ENCODE peak calls at places on chromosome 18, in eight cellular contexts. One of them, this sample, is unnamed.

GRCh38 chr18:63965716-63966330 is 4.1 kb upstream of the SERPINB8 start:
- DNase-seq in sigmoid colon: no peak
- DNase-seq in breast epithelium: no peak
- DNase-seq in coronary artery: no peak
- DNase-seq in fibroblast of villous mesenchyme: no peak
- DNase-seq in IMR-90: no peak
- DNase-seq in esophagus squamous epithelium: no peak
- DNase-seq in heart left ventricle: no peak
- DNase-seq in this sample: no peak

GRCh38 chr18:55323051-55323994 is 264.7 kb downstream of the TCF4 start:
- DNase-seq in sigmoid colon: no peak
- DNase-seq in breast epithelium: no peak
- DNase-seq in coronary artery: no peak
- DNase-seq in fibroblast of villous mesenchyme: peak
- DNase-seq in IMR-90: peak
- DNase-seq in esophagus squamous epithelium: no peak
- DNase-seq in heart left ventricle: no peak
- DNase-seq in this sample: no peak

GRCh38 chr18:57429607-57430165 is 5.5 kb upstream of the ONECUT2 start:
- DNase-seq in sigmoid colon: no peak
- DNase-seq in breast epithelium: no peak
- DNase-seq in coronary artery: no peak
- DNase-seq in fibroblast of villous mesenchyme: no peak
- DNase-seq in IMR-90: no peak
- DNase-seq in esophagus squamous epithelium: no peak
- DNase-seq in heart left ventricle: no peak
- DNase-seq in this sample: no peak

GRCh38 chr18:58087928-58088722 is 44.1 kb downstream of the NEDD4L start:
- DNase-seq in sigmoid colon: no peak
- DNase-seq in breast epithelium: peak
- DNase-seq in coronary artery: no peak
- DNase-seq in fibroblast of villous mesenchyme: no peak
- DNase-seq in IMR-90: peak
- DNase-seq in esophagus squamous epithelium: no peak
- DNase-seq in heart left ventricle: no peak
- DNase-seq in this sample: peak

GRCh38 chr18:55351220-55351619 is 236.8 kb downstream of the TCF4 start:
- DNase-seq in sigmoid colon: no peak
- DNase-seq in breast epithelium: no peak
- DNase-seq in coronary artery: no peak
- DNase-seq in fibroblast of villous mesenchyme: peak
- DNase-seq in IMR-90: peak
- DNase-seq in esophagus squamous epithelium: no peak
- DNase-seq in heart left ventricle: no peak
- DNase-seq in this sample: no peak

GRCh38 chr18:10878703-10879102 is 270.7 kb downstream of the PIEZO2 start:
- DNase-seq in sigmoid colon: no peak
- DNase-seq in breast epithelium: no peak
- DNase-seq in coronary artery: no peak
- DNase-seq in fibroblast of villous mesenchyme: no peak
- DNase-seq in IMR-90: no peak
- DNase-seq in esophagus squamous epithelium: no peak
- DNase-seq in heart left ventricle: no peak
- DNase-seq in this sample: no peak

GRCh38 chr18:26547302-26548143 is 830 bp downstream of the KCTD1 start:
- DNase-seq in sigmoid colon: peak
- DNase-seq in breast epithelium: peak
- DNase-seq in coronary artery: peak
- DNase-seq in fibroblast of villous mesenchyme: peak
- DNase-seq in IMR-90: peak
- DNase-seq in esophagus squamous epithelium: peak
- DNase-seq in heart left ventricle: peak
- DNase-seq in this sample: peak

GRCh38 chr18:52888014-52888413 is 548.0 kb downstream of the DCC start:
- DNase-seq in sigmoid colon: no peak
- DNase-seq in breast epithelium: no peak
- DNase-seq in coronary artery: no peak
- DNase-seq in fibroblast of villous mesenchyme: no peak
- DNase-seq in IMR-90: no peak
- DNase-seq in esophagus squamous epithelium: no peak
- DNase-seq in heart left ventricle: no peak
- DNase-seq in this sample: no peak

GRCh38 chr18:32372381-32373061 is 98.2 kb downstream of the GAREM1 start:
- DNase-seq in sigmoid colon: no peak
- DNase-seq in breast epithelium: peak
- DNase-seq in coronary artery: no peak
- DNase-seq in fibroblast of villous mesenchyme: no peak
- DNase-seq in IMR-90: no peak
- DNase-seq in esophagus squamous epithelium: no peak
- DNase-seq in heart left ventricle: no peak
- DNase-seq in this sample: no peak

GRCh38 chr18:59957957-59958356 is 58.2 kb downstream of the PMAIP1 start:
- DNase-seq in sigmoid colon: no peak
- DNase-seq in breast epithelium: no peak
- DNase-seq in coronary artery: no peak
- DNase-seq in fibroblast of villous mesenchyme: peak
- DNase-seq in IMR-90: peak
- DNase-seq in esophagus squamous epithelium: no peak
- DNase-seq in heart left ventricle: peak
- DNase-seq in this sample: no peak

GRCh38 chr18:64409511-64409910 is 260.6 kb upstream of the LINC00305 start:
- DNase-seq in sigmoid colon: no peak
- DNase-seq in breast epithelium: no peak
- DNase-seq in coronary artery: no peak
- DNase-seq in fibroblast of villous mesenchyme: no peak
- DNase-seq in IMR-90: no peak
- DNase-seq in esophagus squamous epithelium: no peak
- DNase-seq in heart left ventricle: no peak
- DNase-seq in this sample: no peak

GRCh38 chr18:27865431-27865830 is 311.5 kb downstream of the CDH2 start:
- DNase-seq in sigmoid colon: no peak
- DNase-seq in breast epithelium: no peak
- DNase-seq in coronary artery: no peak
- DNase-seq in fibroblast of villous mesenchyme: no peak
- DNase-seq in IMR-90: no peak
- DNase-seq in esophagus squamous epithelium: no peak
- DNase-seq in heart left ventricle: no peak
- DNase-seq in this sample: no peak

GRCh38 chr18:58992301-58993231 is 127.9 kb downstream of the ZNF532 start:
- DNase-seq in sigmoid colon: no peak
- DNase-seq in breast epithelium: no peak
- DNase-seq in coronary artery: no peak
- DNase-seq in fibroblast of villous mesenchyme: no peak
- DNase-seq in IMR-90: no peak
- DNase-seq in esophagus squamous epithelium: no peak
- DNase-seq in heart left ventricle: no peak
- DNase-seq in this sample: no peak

GRCh38 chr18:44887227-44887631 is 206.5 kb downstream of the SETBP1 start:
- DNase-seq in sigmoid colon: no peak
- DNase-seq in breast epithelium: no peak
- DNase-seq in coronary artery: no peak
- DNase-seq in fibroblast of villous mesenchyme: peak
- DNase-seq in IMR-90: peak
- DNase-seq in esophagus squamous epithelium: no peak
- DNase-seq in heart left ventricle: no peak
- DNase-seq in this sample: no peak

GRCh38 chr18:30280861-30281470 is 761.6 kb downstream of the DSC3 start:
- DNase-seq in sigmoid colon: no peak
- DNase-seq in breast epithelium: no peak
- DNase-seq in coronary artery: no peak
- DNase-seq in fibroblast of villous mesenchyme: peak
- DNase-seq in IMR-90: peak
- DNase-seq in esophagus squamous epithelium: no peak
- DNase-seq in heart left ventricle: no peak
- DNase-seq in this sample: no peak

GRCh38 chr18:23213200-23213599 is 77.9 kb downstream of the CABLES1 start:
- DNase-seq in sigmoid colon: no peak
- DNase-seq in breast epithelium: no peak
- DNase-seq in coronary artery: no peak
- DNase-seq in fibroblast of villous mesenchyme: peak
- DNase-seq in IMR-90: no peak
- DNase-seq in esophagus squamous epithelium: no peak
- DNase-seq in heart left ventricle: no peak
- DNase-seq in this sample: no peak

GRCh38 chr18:69968073-69968472 is 20.4 kb upstream of the CD226 start:
- DNase-seq in sigmoid colon: no peak
- DNase-seq in breast epithelium: no peak
- DNase-seq in coronary artery: no peak
- DNase-seq in fibroblast of villous mesenchyme: no peak
- DNase-seq in IMR-90: no peak
- DNase-seq in esophagus squamous epithelium: no peak
- DNase-seq in heart left ventricle: no peak
- DNase-seq in this sample: no peak

GRCh38 chr18:63342206-63342605 is 22.6 kb upstream of the BCL2 start:
- DNase-seq in sigmoid colon: no peak
- DNase-seq in breast epithelium: no peak
- DNase-seq in coronary artery: no peak
- DNase-seq in fibroblast of villous mesenchyme: peak
- DNase-seq in IMR-90: peak
- DNase-seq in esophagus squamous epithelium: no peak
- DNase-seq in heart left ventricle: no peak
- DNase-seq in this sample: no peak

GRCh38 chr18:58370662-58371061 is 258.2 kb downstream of the ALPK2 start:
- DNase-seq in sigmoid colon: no peak
- DNase-seq in breast epithelium: no peak
- DNase-seq in coronary artery: no peak
- DNase-seq in fibroblast of villous mesenchyme: no peak
- DNase-seq in IMR-90: no peak
- DNase-seq in esophagus squamous epithelium: no peak
- DNase-seq in heart left ventricle: no peak
- DNase-seq in this sample: no peak

DNA sequence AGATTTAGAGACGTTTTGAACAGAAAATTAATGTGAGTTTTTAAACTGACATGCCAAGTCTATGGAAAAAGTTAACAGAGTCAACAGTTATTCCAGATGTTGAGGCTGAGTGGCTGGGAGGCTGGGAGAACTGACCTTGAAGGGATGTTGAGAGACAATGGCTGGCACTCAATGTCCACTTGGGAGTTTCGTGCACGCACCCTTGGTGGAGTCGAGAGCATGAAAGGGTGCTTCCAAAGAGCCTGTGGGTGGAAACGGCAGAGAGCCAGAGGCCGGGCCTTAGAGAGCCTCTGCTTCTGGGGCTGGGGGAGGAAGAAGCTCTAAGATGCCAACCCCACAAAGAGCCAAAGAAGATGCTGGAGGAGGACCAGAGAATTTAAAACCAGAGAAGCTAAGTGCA is 63.4 kb upstream of the L3MBTL4 start:
- DNase-seq in sigmoid colon: no peak
- DNase-seq in breast epithelium: no peak
- DNase-seq in coronary artery: no peak
- DNase-seq in fibroblast of villous mesenchyme: no peak
- DNase-seq in IMR-90: no peak
- DNase-seq in esophagus squamous epithelium: no peak
- DNase-seq in heart left ventricle: peak
- DNase-seq in this sample: no peak
- TF ChIP-seq CTCF in sigmoid colon: no peak
- TF ChIP-seq CTCF in breast epithelium: no peak
- TF ChIP-seq CTCF in coronary artery: no peak
- TF ChIP-seq CTCF in fibroblast of villous mesenchyme: no peak
- TF ChIP-seq CTCF in IMR-90: no peak
- TF ChIP-seq CTCF in esophagus squamous epithelium: no peak
- TF ChIP-seq CTCF in heart left ventricle: no peak
- TF ChIP-seq CTCF in this sample: no peak

GRCh38 chr18:3611313-3612038 is 161.5 kb downstream of the TGIF1 start:
- DNase-seq in sigmoid colon: peak
- DNase-seq in breast epithelium: no peak
- DNase-seq in coronary artery: no peak
- DNase-seq in fibroblast of villous mesenchyme: peak
- DNase-seq in IMR-90: peak
- DNase-seq in esophagus squamous epithelium: no peak
- DNase-seq in heart left ventricle: no peak
- DNase-seq in this sample: no peak
- TF ChIP-seq CTCF in sigmoid colon: no peak
- TF ChIP-seq CTCF in breast epithelium: no peak
- TF ChIP-seq CTCF in coronary artery: no peak
- TF ChIP-seq CTCF in fibroblast of villous mesenchyme: no peak
- TF ChIP-seq CTCF in IMR-90: no peak
- TF ChIP-seq CTCF in esophagus squamous epithelium: no peak
- TF ChIP-seq CTCF in heart left ventricle: no peak
- TF ChIP-seq CTCF in this sample: no peak

GRCh38 chr18:3498705-3499451 is 48.9 kb downstream of the TGIF1 start:
- DNase-seq in sigmoid colon: no peak
- DNase-seq in breast epithelium: peak
- DNase-seq in coronary artery: no peak
- DNase-seq in fibroblast of villous mesenchyme: peak
- DNase-seq in IMR-90: peak
- DNase-seq in esophagus squamous epithelium: no peak
- DNase-seq in heart left ventricle: peak
- DNase-seq in this sample: peak

GRCh38 chr18:3502650-3503049 is 52.7 kb downstream of the TGIF1 start:
- DNase-seq in sigmoid colon: no peak
- DNase-seq in breast epithelium: no peak
- DNase-seq in coronary artery: no peak
- DNase-seq in fibroblast of villous mesenchyme: no peak
- DNase-seq in IMR-90: no peak
- DNase-seq in esophagus squamous epithelium: no peak
- DNase-seq in heart left ventricle: no peak
- DNase-seq in this sample: no peak

GRCh38 chr18:3500016-3500415 is 50.0 kb downstream of the TGIF1 start:
- DNase-seq in sigmoid colon: no peak
- DNase-seq in breast epithelium: no peak
- DNase-seq in coronary artery: no peak
- DNase-seq in fibroblast of villous mesenchyme: no peak
- DNase-seq in IMR-90: no peak
- DNase-seq in esophagus squamous epithelium: no peak
- DNase-seq in heart left ventricle: no peak
- DNase-seq in this sample: no peak

GRCh38 chr18:3495691-3496090 is 45.7 kb downstream of the TGIF1 start:
- DNase-seq in sigmoid colon: no peak
- DNase-seq in breast epithelium: no peak
- DNase-seq in coronary artery: no peak
- DNase-seq in fibroblast of villous mesenchyme: no peak
- DNase-seq in IMR-90: no peak
- DNase-seq in esophagus squamous epithelium: no peak
- DNase-seq in heart left ventricle: no peak
- DNase-seq in this sample: no peak

DNA sequence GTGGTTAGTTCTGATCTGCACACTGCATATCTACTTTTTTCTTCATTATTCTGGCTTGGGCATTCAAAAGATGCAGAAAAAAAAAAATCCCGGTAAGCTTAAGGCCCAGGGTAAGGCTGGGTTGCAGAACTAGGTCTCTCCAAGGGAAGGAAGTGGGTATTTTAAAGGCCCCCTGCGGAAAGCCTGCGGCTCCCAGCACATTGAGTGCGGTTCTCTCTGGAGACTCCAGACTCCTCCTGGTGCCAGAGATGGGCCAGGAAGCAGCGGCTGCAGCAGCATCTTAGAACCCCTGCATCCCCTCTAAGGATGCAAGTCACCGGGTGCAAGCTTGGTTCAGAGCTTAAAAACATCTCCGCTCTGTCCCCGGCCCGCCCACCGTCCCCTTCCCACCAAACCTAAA is 49.5 kb downstream of the TGIF1 start:
- DNase-seq in sigmoid colon: no peak
- DNase-seq in breast epithelium: no peak
- DNase-seq in coronary artery: no peak
- DNase-seq in fibroblast of villous mesenchyme: no peak
- DNase-seq in IMR-90: no peak
- DNase-seq in esophagus squamous epithelium: no peak
- DNase-seq in heart left ventricle: no peak
- DNase-seq in this sample: no peak
- TF ChIP-seq CTCF in sigmoid colon: no peak
- TF ChIP-seq CTCF in breast epithelium: no peak
- TF ChIP-seq CTCF in coronary artery: no peak
- TF ChIP-seq CTCF in fibroblast of villous mesenchyme: no peak
- TF ChIP-seq CTCF in IMR-90: no peak
- TF ChIP-seq CTCF in esophagus squamous epithelium: no peak
- TF ChIP-seq CTCF in heart left ventricle: no peak
- TF ChIP-seq CTCF in this sample: no peak

GRCh38 chr18:4252840-4253239 is 202.3 kb downstream of the DLGAP1 start:
- DNase-seq in sigmoid colon: no peak
- DNase-seq in breast epithelium: no peak
- DNase-seq in coronary artery: no peak
- DNase-seq in fibroblast of villous mesenchyme: no peak
- DNase-seq in IMR-90: no peak
- DNase-seq in esophagus squamous epithelium: no peak
- DNase-seq in heart left ventricle: no peak
- DNase-seq in this sample: no peak
- TF ChIP-seq CTCF in sigmoid colon: no peak
- TF ChIP-seq CTCF in breast epithelium: no peak
- TF ChIP-seq CTCF in coronary artery: no peak
- TF ChIP-seq CTCF in fibroblast of villous mesenchyme: no peak
- TF ChIP-seq CTCF in IMR-90: no peak
- TF ChIP-seq CTCF in esophagus squamous epithelium: no peak
- TF ChIP-seq CTCF in heart left ventricle: no peak
- TF ChIP-seq CTCF in this sample: no peak

This sample was measured in lower lobe of right lung.